ENCODE peak calls at places on chromosomes 6 and 20, in ten cellular contexts. R is PC-9, M is IMR-90, B is spleen, G is heart left ventricle, D is PC-3, Z is psoas muscle, N is lung, V is ovary, C is adrenal gland. U is an unnamed sample.

GRCh38 chr6:170090561-170090960 is 200.3 kb downstream of the DLL1 start:
- DNase-seq in R (no peak), M (no peak), B (peak; percentile 37), G (no peak), D (no peak), Z (no peak), N (no peak), V (no peak), C (no peak), U (no peak)

GRCh38 chr20:37378785-37379598 is 33.1 kb downstream of the SRC start:
- DNase-seq in R (no peak), M (peak; percentile 67), B (peak; percentile 79), G (no peak), D (peak; percentile 69), Z (no peak), N (no peak), V (peak; percentile 39), C (peak; percentile 63), U (no peak)

GRCh38 chr6:49513153-49513989 is 13.6 kb downstream of the GLYATL3 start:
- DNase-seq in R (peak; percentile 58), M (peak; percentile 1), B (no peak), G (no peak), D (peak; percentile 35), Z (no peak), N (no peak), V (no peak), C (no peak), U (no peak)

GRCh38 chr6:152984387-152984872 is 1.6 kb upstream of the FBXO5 start:
- DNase-seq in R (no peak), M (no peak), B (no peak), G (no peak), D (no peak), Z (no peak), N (no peak), V (no peak), C (no peak), U (no peak)

GRCh38 chr6:12331951-12332749 is 42.0 kb downstream of the EDN1 start:
- DNase-seq in R (peak; percentile 94), M (peak; percentile 58), B (no peak), G (no peak), D (peak; percentile 53), Z (no peak), N (no peak), V (no peak), C (no peak), U (peak; percentile 43)

GRCh38 chr6:22621028-22621427 is 51.7 kb downstream of the HDGFL1 start:
- DNase-seq in R (no peak), M (no peak), B (no peak), G (no peak), D (no peak), Z (no peak), N (no peak), V (no peak), C (no peak), U (no peak)

GRCh38 chr20:60407011-60407771 is 449.0 kb downstream of the CDH26 start:
- DNase-seq in R (no peak), M (no peak), B (no peak), G (no peak), D (no peak), Z (no peak), N (no peak), V (no peak), C (no peak), U (no peak)

GRCh38 chr6:39111280-39111679 is 3.7 kb downstream of the SAYSD1 start:
- DNase-seq in R (no peak), M (no peak), B (no peak), G (no peak), D (no peak), Z (no peak), N (no peak), V (no peak), C (no peak), U (no peak)

GRCh38 chr6:33081098-33081824 is 5.5 kb downstream of the HLA-DPB1 start:
- DNase-seq in R (no peak), M (no peak), B (no peak), G (no peak), D (no peak), Z (no peak), N (no peak), V (no peak), C (no peak), U (no peak)

GRCh38 chr6:147126618-147127022 is 77.6 kb upstream of the STXBP5 start:
- DNase-seq in R (no peak), M (no peak), B (no peak), G (peak; percentile 18), D (no peak), Z (no peak), N (no peak), V (no peak), C (no peak), U (no peak)

GRCh38 chr6:85347787-85348186 is 102.1 kb upstream of the NT5E start:
- DNase-seq in R (no peak), M (no peak), B (no peak), G (no peak), D (no peak), Z (no peak), N (no peak), V (no peak), C (no peak), U (no peak)

DNA sequence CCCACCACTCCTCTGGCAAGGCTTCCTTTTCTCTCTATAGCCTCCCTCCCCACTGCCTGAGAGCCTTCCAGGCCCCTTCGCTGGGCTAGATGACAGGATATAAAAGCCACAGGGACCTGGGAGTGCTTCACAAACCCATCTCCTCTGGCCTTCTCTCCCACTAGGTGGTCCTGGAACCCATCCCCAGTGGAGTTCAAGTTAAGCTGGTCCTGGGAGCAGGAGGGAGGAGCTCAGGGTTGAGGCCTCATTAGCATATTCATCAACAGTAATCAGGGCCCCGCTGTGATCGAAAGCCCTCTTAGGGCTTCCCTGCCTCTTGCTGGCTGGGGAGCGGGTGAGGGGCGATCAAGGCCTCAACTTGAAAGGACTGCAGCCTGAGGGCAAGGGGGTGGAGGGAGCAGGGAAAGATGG is 9.1 kb downstream of the EBF4 start:
- DNase-seq in R (no peak), M (no peak), B (no peak), G (no peak), D (no peak), Z (no peak), N (peak; percentile 25), V (no peak), C (no peak), U (no peak)
- H3K27me3 ChIP-seq in R (peaks cover 94% of the 10 kb centered on the region), M (peaks cover 52% of the 10 kb centered on the region), B (no peaks in the 10 kb centered on the region), G (no peaks in the 10 kb centered on the region), D (peaks cover 27% of the 10 kb centered on the region), Z (peaks cover 3% of the 10 kb centered on the region), N (no peaks in the 10 kb centered on the region), V (no peaks in the 10 kb centered on the region), C (no peaks in the 10 kb centered on the region), U (no peaks in the 10 kb centered on the region)

DNA sequence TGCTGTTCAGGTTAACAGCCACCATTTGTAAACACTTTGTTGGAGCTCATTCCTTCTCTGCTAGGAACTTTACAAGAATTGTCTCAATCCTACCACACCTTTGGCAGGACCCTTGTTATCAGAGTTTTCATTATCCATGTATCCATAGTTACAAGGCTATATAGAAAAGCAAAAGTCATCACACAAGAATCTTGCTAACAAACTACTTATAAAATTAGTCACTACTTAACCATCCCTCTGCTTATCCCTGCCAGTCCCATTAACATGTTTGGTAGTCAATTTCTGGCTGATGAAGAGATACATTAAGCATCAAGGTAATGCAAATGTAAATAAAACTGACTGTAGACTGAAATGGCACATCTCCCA is 10.4 kb downstream of the ZSWIM3 start:
- DNase-seq in R (peak; percentile 93), M (peak; percentile 81), B (no peak), G (no peak), D (peak; percentile 91), Z (no peak), N (no peak), V (no peak), C (no peak), U (no peak)
- H3K27ac ChIP-seq in R (peak overlapping the region; percentile 41), M (peak overlapping the region; percentile 83), B (no peak overlapping the region), G (no peak overlapping the region), D (peak overlapping the region; percentile 85), Z (no peak overlapping the region), N (no peak overlapping the region), V (no peak overlapping the region), C (peak overlapping the region; percentile 26), U (no peak overlapping the region)

DNA sequence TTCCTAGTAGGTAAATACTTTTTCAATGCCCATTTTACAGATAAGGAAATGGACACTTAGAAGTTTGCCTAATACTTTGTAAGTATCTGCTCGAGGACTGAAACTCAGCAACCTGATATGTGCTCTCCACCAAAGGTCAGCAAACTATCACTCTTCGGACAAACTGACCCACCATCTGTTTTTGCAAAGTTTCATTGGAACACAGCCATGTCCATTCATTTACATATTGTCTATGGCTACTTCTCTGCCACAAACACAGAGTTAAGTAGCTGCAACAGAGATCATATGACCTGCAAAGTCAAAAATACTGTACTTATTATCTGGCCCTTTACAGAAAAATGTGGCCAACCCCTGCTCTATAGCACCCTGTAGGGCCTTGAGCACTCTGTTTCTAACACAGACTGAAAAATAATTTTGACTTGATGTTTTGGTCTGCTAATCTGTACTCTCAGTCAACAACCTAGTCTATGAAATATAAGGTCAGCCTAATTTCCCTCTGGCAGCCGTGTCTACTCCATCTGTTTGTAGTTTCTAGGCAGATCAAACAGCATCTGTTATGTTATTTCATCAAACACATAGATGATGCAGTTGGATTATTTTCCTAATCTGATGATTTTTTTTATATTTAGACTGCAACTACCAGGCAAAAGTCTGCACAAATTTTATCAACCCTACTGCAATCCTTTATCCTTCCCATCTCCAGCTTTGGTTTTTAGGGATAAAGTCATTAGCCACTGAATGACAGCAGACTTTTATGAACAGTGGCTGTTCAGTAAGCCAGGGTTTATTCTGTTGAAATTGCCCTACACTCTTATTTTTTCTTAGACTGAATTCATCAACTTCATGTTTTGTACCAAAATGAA is 41.4 kb upstream of the BEND6 start:
- DNase-seq in R (no peak), M (peak; percentile 39), B (no peak), G (no peak), D (no peak), Z (no peak), N (no peak), V (no peak), C (no peak), U (no peak)
- H3K27me3 ChIP-seq in R (no peaks in the 10 kb centered on the region), M (no peaks in the 10 kb centered on the region), B (no peaks in the 10 kb centered on the region), G (no peaks in the 10 kb centered on the region), D (no peaks in the 10 kb centered on the region), Z (no peaks in the 10 kb centered on the region), N (no peaks in the 10 kb centered on the region), V (no peaks in the 10 kb centered on the region), C (peaks cover 6% of the 10 kb centered on the region), U (no peaks in the 10 kb centered on the region)

DNA sequence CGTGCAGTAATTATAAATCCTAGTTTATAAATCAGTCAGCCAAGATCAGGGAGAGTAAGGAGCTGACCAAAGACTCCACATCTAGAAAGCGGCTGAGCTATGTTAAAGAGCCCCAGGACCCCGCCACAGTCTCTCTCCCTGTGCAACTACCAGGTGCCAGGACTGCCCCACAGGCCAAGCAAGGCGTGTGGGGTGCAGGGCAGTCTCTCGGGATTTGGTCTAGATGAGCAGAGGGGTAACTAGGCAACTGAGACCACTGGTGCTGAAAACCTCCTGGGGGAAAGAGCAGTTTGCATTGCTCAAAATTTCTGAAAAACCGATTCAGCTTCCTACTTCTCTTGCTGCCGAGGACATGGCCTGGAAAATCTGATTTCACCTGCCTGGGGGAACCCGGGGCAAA is 10.4 kb downstream of the PMEPA1 start:
- DNase-seq in R (no peak), M (no peak), B (no peak), G (no peak), D (no peak), Z (no peak), N (no peak), V (no peak), C (no peak), U (no peak)
- H3K27ac ChIP-seq in R (peak overlapping the region; percentile 92), M (no peak overlapping the region), B (no peak overlapping the region), G (no peak overlapping the region), D (peak overlapping the region; percentile 94), Z (no peak overlapping the region), N (no peak overlapping the region), V (no peak overlapping the region), C (no peak overlapping the region), U (peak overlapping the region; percentile 8)

U was measured in vagina.